ENCODE peak calls at places on chromosomes 16 and 17, in eight cellular contexts. R, A, I, M, C, E, J and U are unnamed samples.

GRCh38 chr17:550776-551175 is 163.9 kb downstream of the VPS53 start:
- DNase-seq in R (no peak), A (no peak), I (no peak), M (no peak), C (no peak), E (no peak), J (no peak), U (no peak)

GRCh38 chr17:15883617-15884111 is 61.3 kb upstream of the ADORA2B start:
- DNase-seq in R (no peak), A (peak), I (no peak), M (no peak), C (no peak), E (no peak), J (peak), U (no peak)

GRCh38 chr16:66886346-66886745 is 6.0 kb downstream of the PDP2 start:
- DNase-seq in R (no peak), A (no peak), I (no peak), M (no peak), C (no peak), E (no peak), J (no peak), U (no peak)

GRCh38 chr16:3879258-3879886 is 1.1 kb downstream of the CREBBP start:
- DNase-seq in R (peak), A (no peak), I (no peak), M (peak), C (peak), E (no peak), J (no peak), U (peak)

GRCh38 chr17:73500414-73500999 is 143.7 kb downstream of the SDK2 start:
- DNase-seq in R (no peak), A (no peak), I (no peak), M (no peak), C (no peak), E (no peak), J (no peak), U (no peak)

GRCh38 chr17:81468111-81468764 is 44.4 kb downstream of the ACTG1 start:
- DNase-seq in R (no peak), A (no peak), I (no peak), M (no peak), C (no peak), E (no peak), J (no peak), U (no peak)

GRCh38 chr16:87185313-87185712 is 131.9 kb downstream of the C16orf95 start:
- DNase-seq in R (no peak), A (no peak), I (no peak), M (no peak), C (no peak), E (no peak), J (no peak), U (no peak)

GRCh38 chr17:57114085-57114673 is 29.1 kb downstream of the AKAP1 start:
- DNase-seq in R (no peak), A (no peak), I (no peak), M (peak), C (peak), E (peak), J (no peak), U (no peak)

GRCh38 chr17:1010586-1010985 is 13.7 kb downstream of the TIMM22 start:
- DNase-seq in R (no peak), A (no peak), I (no peak), M (no peak), C (no peak), E (no peak), J (no peak), U (no peak)

GRCh38 chr16:84648595-84649510 is 542 bp downstream of the KLHL36 start:
- DNase-seq in R (peak), A (no peak), I (no peak), M (peak), C (peak), E (peak), J (no peak), U (peak)

GRCh38 chr17:4450710-4451316 is 17.1 kb downstream of the SPNS3 start:
- DNase-seq in R (no peak), A (no peak), I (no peak), M (no peak), C (no peak), E (no peak), J (no peak), U (no peak)
- TF ChIP-seq CTCF in R (no peak), A (no peak), I (no peak), M (no peak), C (no peak), E (no peak), J (no peak), U (no peak)

GRCh38 chr16:29863669-29863984 is 601 bp upstream of the CDIPT start:
- DNase-seq in R (no peak), A (no peak), I (no peak), M (no peak), C (no peak), E (no peak), J (no peak), U (no peak)

GRCh38 chr16:29864205-29864604 is 1.2 kb upstream of the CDIPT start:
- DNase-seq in R (no peak), A (no peak), I (no peak), M (no peak), C (no peak), E (no peak), J (no peak), U (no peak)

GRCh38 chr16:29862884-29863668 is at the start of gene CDIPT:
- DNase-seq in R (peak), A (peak), I (peak), M (peak), C (peak), E (peak), J (peak), U (peak)

GRCh38 chr16:29860218-29860617 is 2.8 kb downstream of the CDIPT start:
- DNase-seq in R (no peak), A (no peak), I (no peak), M (no peak), C (no peak), E (no peak), J (no peak), U (no peak)

DNA sequence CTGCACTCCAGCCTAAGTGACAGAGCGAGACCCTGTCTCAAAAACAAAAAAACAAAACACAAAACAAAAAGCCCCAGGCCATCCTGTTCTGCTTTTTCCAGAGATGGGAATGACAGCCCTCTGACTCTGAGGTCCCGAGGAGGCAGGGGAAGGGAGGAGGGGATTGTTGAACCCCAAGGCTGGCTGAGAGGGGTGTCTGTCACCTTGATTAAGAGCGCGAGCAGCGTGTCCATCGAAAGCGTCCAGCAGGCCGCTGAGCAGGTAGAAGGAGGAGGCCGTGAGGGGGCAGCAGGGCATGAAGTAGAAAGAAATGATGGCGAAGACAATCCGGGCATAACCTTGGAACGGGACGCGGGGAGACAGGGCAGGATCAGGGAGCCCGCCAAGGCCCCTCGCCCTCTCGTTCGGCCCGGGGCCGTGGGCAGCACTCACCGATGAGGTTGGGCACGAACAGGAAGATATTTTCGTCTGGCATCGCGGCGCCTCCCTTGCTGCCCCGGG is 593 bp downstream of the CDIPT start:
- DNase-seq in R (no peak), A (peak), I (no peak), M (peak), C (peak), E (no peak), J (no peak), U (peak)
- TF ChIP-seq CTCF in R (no peak), A (peak), I (peak), M (peak), C (no peak), E (no peak), J (no peak), U (peak)

GRCh38 chr16:25390761-25391160 is 133.1 kb upstream of the ZKSCAN2 start:
- DNase-seq in R (no peak), A (peak), I (no peak), M (no peak), C (no peak), E (no peak), J (no peak), U (no peak)

DNA sequence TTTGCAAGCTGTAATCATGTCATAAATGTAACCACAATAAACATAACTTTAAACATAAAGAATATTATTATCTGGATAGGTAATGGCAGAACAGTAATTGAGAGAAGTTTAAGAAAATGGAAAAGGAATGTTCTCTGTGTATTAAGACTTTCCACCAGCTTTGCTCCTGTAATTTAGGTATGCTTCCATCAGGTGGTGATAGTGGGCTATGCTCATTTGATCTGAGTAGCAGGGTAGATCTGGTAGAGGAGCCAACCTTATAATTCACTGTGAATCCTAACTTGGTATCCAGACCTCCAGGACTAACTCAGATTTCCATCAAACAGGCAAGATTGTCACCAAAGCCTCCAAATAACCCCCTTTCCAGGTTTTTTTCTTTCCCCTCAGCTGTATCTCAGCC is 137.9 kb upstream of the ZKSCAN2 start:
- DNase-seq in R (no peak), A (no peak), I (no peak), M (no peak), C (no peak), E (no peak), J (no peak), U (no peak)
- TF ChIP-seq CTCF in R (no peak), A (peak), I (no peak), M (no peak), C (no peak), E (peak), J (no peak), U (no peak)

GRCh38 chr16:48904333-48904732 is 294.4 kb upstream of the N4BP1 start:
- DNase-seq in R (no peak), A (no peak), I (no peak), M (no peak), C (no peak), E (no peak), J (no peak), U (no peak)

GRCh38 chr16:48899500-48899899 is 289.5 kb upstream of the N4BP1 start:
- DNase-seq in R (no peak), A (no peak), I (no peak), M (no peak), C (no peak), E (no peak), J (no peak), U (no peak)

GRCh38 chr16:48905632-48906031 is 295.7 kb upstream of the N4BP1 start:
- DNase-seq in R (no peak), A (no peak), I (no peak), M (no peak), C (no peak), E (no peak), J (no peak), U (no peak)

GRCh38 chr16:48903054-48903453 is 293.1 kb upstream of the N4BP1 start:
- DNase-seq in R (no peak), A (no peak), I (no peak), M (no peak), C (no peak), E (peak), J (no peak), U (no peak)

GRCh38 chr16:48901712-48902374 is 291.9 kb upstream of the N4BP1 start:
- DNase-seq in R (no peak), A (no peak), I (no peak), M (peak), C (no peak), E (no peak), J (no peak), U (no peak)
- TF ChIP-seq CTCF in R (no peak), A (peak), I (no peak), M (peak), C (no peak), E (peak), J (peak), U (no peak)

DNA sequence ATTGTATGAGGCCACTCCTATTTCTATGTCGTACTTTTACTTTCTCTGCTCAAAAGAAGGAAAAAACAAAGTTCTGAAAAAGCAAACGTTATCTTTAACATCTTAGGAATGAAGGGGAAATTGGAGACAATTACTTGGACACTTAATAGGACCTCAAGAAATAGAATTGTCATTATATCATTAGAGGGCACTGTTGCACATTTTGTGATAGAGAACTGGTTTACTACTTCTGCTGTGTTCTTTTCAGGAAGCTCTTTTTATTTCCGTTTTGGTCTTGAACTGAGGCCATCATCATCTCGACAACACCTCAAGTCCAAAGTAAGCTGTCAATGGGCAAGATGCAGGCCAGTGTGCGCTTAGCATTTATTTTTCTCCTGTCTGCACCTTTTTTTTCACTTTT is 14.6 kb downstream of the COG4 start:
- DNase-seq in R (no peak), A (no peak), I (no peak), M (no peak), C (no peak), E (no peak), J (no peak), U (no peak)
- TF ChIP-seq CTCF in R (no peak), A (peak), I (peak), M (peak), C (no peak), E (no peak), J (no peak), U (no peak)

GRCh38 chr16:31458073-31458834 is 1.0 kb upstream of the ARMC5 start:
- DNase-seq in R (peak), A (peak), I (no peak), M (peak), C (peak), E (no peak), J (peak), U (no peak)
- TF ChIP-seq CTCF in R (no peak), A (peak), I (no peak), M (peak), C (no peak), E (peak), J (no peak), U (no peak)

GRCh38 chr16:29916979-29917378 is 9.0 kb downstream of the KCTD13 start:
- DNase-seq in R (no peak), A (no peak), I (no peak), M (no peak), C (no peak), E (no peak), J (no peak), U (no peak)
- TF ChIP-seq CTCF in R (no peak), A (peak), I (no peak), M (no peak), C (no peak), E (peak), J (no peak), U (no peak)